ENCODE peak calls at places on chromosomes 1 and 21, in ten cellular contexts. D is Calu3; J is Caki2; H is T-cell; V is fibroblast of villous mesenchyme; A is iPS-NIHi11; W is AG08395; R is amniotic stem cell; E is M059J; N is CD8-positive, alpha-beta memory T cell. Z is an unnamed sample.

GRCh38 chr1:92882817-92883216 is 51.0 kb downstream of the RPL5 start:
- DNase-seq in N (peak), R (no peak), W (no peak), V (no peak), H (peak), A (no peak), E (peak), D (no peak), J (no peak), Z (peak)

GRCh38 chr1:111507411-111508201 is 4.2 kb upstream of the ADORA3 start:
- DNase-seq in J (peak), H (peak), W (peak), N (peak), E (peak), R (no peak), V (peak), A (peak), D (peak), Z (peak)

GRCh38 chr1:191155178-191155577 is 677.5 kb upstream of the BRINP3 start:
- DNase-seq in R (no peak), H (no peak), J (no peak), A (no peak), E (no peak), N (no peak), D (no peak), V (no peak), W (no peak), Z (no peak)

GRCh38 chr1:110338200-110339039 is 757 bp upstream of the RBM15 start:
- DNase-seq in R (peak), J (peak), E (peak), W (peak), A (peak), N (peak), D (peak), H (peak), V (peak), Z (peak)

GRCh38 chr1:64117492-64117891 is 85.9 kb upstream of the UBE2U start:
- DNase-seq in J (no peak), W (no peak), R (no peak), N (no peak), H (no peak), E (no peak), D (no peak), V (no peak), A (no peak), Z (no peak)

GRCh38 chr1:197923013-197923412 is 5.8 kb downstream of the LHX9 start:
- DNase-seq in R (no peak), D (no peak), J (no peak), W (no peak), N (no peak), A (no peak), V (no peak), E (no peak), H (no peak), Z (no peak)

GRCh38 chr1:88935522-88936222 is 44.3 kb upstream of the GTF2B start:
- DNase-seq in V (peak), R (no peak), D (peak), A (peak), J (peak), H (peak), W (peak), E (peak), N (peak), Z (no peak)

GRCh38 chr1:218304281-218305039 is 19.4 kb downstream of the RRP15 start:
- DNase-seq in H (no peak), A (peak), R (no peak), W (no peak), N (no peak), D (no peak), V (peak), J (no peak), E (peak), Z (no peak)

GRCh38 chr1:232988572-232989040 is 38.2 kb downstream of the NTPCR start:
- DNase-seq in H (no peak), A (no peak), D (no peak), R (no peak), V (peak), W (peak), N (no peak), J (peak), E (peak), Z (no peak)

GRCh38 chr1:178051071-178051470 is 42.8 kb upstream of the RASAL2 start:
- DNase-seq in A (no peak), D (no peak), N (no peak), V (no peak), J (no peak), W (no peak), E (no peak), H (no peak), R (no peak), Z (no peak)

GRCh38 chr1:241213147-241213546 is 143.9 kb downstream of the RGS7 start:
- DNase-seq in R (no peak), J (no peak), V (no peak), W (no peak), H (no peak), N (no peak), D (no peak), A (no peak), E (peak), Z (no peak)

GRCh38 chr1:234934611-234935033 is 194.0 kb downstream of the TOMM20 start:
- DNase-seq in V (peak), J (peak), R (peak), D (no peak), E (peak), H (no peak), A (no peak), W (no peak), N (no peak), Z (no peak)

GRCh38 chr1:15173863-15174614 is 20.5 kb downstream of the TMEM51 start:
- DNase-seq in N (no peak), A (no peak), R (no peak), W (no peak), D (no peak), V (peak), H (no peak), J (no peak), E (peak), Z (no peak)

GRCh38 chr21:46008893-46009635 is 27.5 kb downstream of the COL6A1 start:
- DNase-seq in W (no peak), H (no peak), A (no peak), E (no peak), V (no peak), R (no peak), D (no peak), J (no peak), N (no peak), Z (no peak)